ENCODE peak calls at places on chromosomes 2 and 18, in seven cellular contexts. J, L, Z, H, W, Q and I are unnamed samples.
A peak's percentile ranks its signal among the peaks of the same experiment; 100 is the strongest.

GRCh38 chr2:176385219-176385618 is 116.0 kb downstream of the MTX2 start:
- DNase-seq in Z (no peak), Q (no peak), W (no peak), L (no peak), J (no peak), H (no peak), I (no peak)

GRCh38 chr2:187056416-187057333 is 207.7 kb upstream of the ZSWIM2 start:
- DNase-seq in L (no peak), Q (no peak), Z (no peak), J (no peak), W (no peak), H (no peak), I (no peak)

GRCh38 chr2:205636549-205636948 is 45.8 kb upstream of the NRP2 start:
- DNase-seq in Q (no peak), Z (no peak), W (no peak), L (no peak), J (no peak), H (no peak), I (no peak)

GRCh38 chr2:144519934-144520717 is at the start of gene ZEB2:
- DNase-seq in L (no peak), Q (peak; percentile 95), Z (no peak), J (no peak), H (no peak), W (no peak), I (no peak)

GRCh38 chr2:85418132-85419008 is at the start of gene SH2D6:
- DNase-seq in W (peak; percentile 70), H (peak; percentile 90), Z (peak; percentile 83), L (peak; percentile 84), Q (peak; percentile 80), J (peak; percentile 88), I (peak; percentile 79)

GRCh38 chr2:145591109-145591809 is 1071.3 kb upstream of the ZEB2 start:
- DNase-seq in Z (no peak), L (no peak), H (no peak), Q (no peak), W (no peak), J (no peak), I (no peak)

GRCh38 chr18:60905699-60906098 is 427.5 kb upstream of the CDH20 start:
- DNase-seq in Q (peak; percentile 47), L (no peak), W (no peak), Z (no peak), J (no peak), H (no peak), I (no peak)

GRCh38 chr2:24813645-24814257 is 20.5 kb downstream of the CENPO start:
- DNase-seq in Q (no peak), L (no peak), H (no peak), J (no peak), W (no peak), Z (no peak), I (no peak)

GRCh38 chr18:58570360-58571064 is 58.4 kb downstream of the ALPK2 start:
- DNase-seq in L (no peak), Z (no peak), J (no peak), Q (no peak), H (no peak), W (no peak), I (no peak)

GRCh38 chr18:56709463-56709862 is 58.3 kb downstream of the WDR7 start:
- DNase-seq in H (no peak), Z (no peak), W (no peak), Q (peak; percentile 77), L (no peak), J (peak; percentile 31), I (no peak)

GRCh38 chr18:67771271-67771670 is 254.8 kb upstream of the DSEL start:
- DNase-seq in W (no peak), Z (no peak), Q (peak; percentile 73), H (no peak), L (no peak), J (no peak), I (no peak)

GRCh38 chr18:58640428-58640805 is 11.5 kb upstream of the ALPK2 start:
- DNase-seq in L (no peak), Q (no peak), W (no peak), H (peak; percentile 27), Z (no peak), J (no peak), I (no peak)

GRCh38 chr2:64602436-64602835 is 51.3 kb downstream of the SERTAD2 start:
- DNase-seq in L (no peak), Q (no peak), J (no peak), H (no peak), W (no peak), Z (no peak), I (no peak)

GRCh38 chr18:28512357-28512756 is 335.4 kb upstream of the CDH2 start:
- DNase-seq in Z (no peak), L (no peak), Q (peak; percentile 16), W (no peak), H (no peak), J (no peak), I (no peak)

GRCh38 chr2:44582363-44583008 is 220.7 kb downstream of the CAMKMT start:
- DNase-seq in H (no peak), Z (no peak), Q (peak; percentile 48), L (no peak), J (no peak), W (no peak), I (no peak)

GRCh38 chr2:218129756-218130155 is 3.9 kb downstream of the CXCR2 start:
- DNase-seq in W (no peak), L (no peak), Z (no peak), Q (peak; percentile 10), H (no peak), J (no peak), I (no peak)